ENCODE peak calls at places on chromosomes 7 and 10, in five cellular contexts. One of them, this sample, is unnamed.

GRCh38 chr10:112775892-112776679 is 174.0 kb upstream of the TCF7L2 start:
- DNase-seq in prostate gland: no peak
- DNase-seq in spleen: no peak
- DNase-seq in GM12892: no peak
- DNase-seq in stomach: no peak
- DNase-seq in this sample: no peak

GRCh38 chr10:70320751-70321150 is 36.9 kb upstream of the NPFFR1 start:
- DNase-seq in prostate gland: no peak
- DNase-seq in spleen: no peak
- DNase-seq in GM12892: no peak
- DNase-seq in stomach: no peak
- DNase-seq in this sample: no peak

GRCh38 chr10:71221586-71222202 is 9.3 kb downstream of the UNC5B start:
- DNase-seq in prostate gland: no peak
- DNase-seq in spleen: no peak
- DNase-seq in GM12892: no peak
- DNase-seq in stomach: no peak
- DNase-seq in this sample: peak

GRCh38 chr7:76225379-76225778 is 23.7 kb downstream of the SRRM3 start:
- DNase-seq in prostate gland: no peak
- DNase-seq in spleen: no peak
- DNase-seq in GM12892: no peak
- DNase-seq in stomach: no peak
- DNase-seq in this sample: no peak

GRCh38 chr7:96719164-96719563 is 9.5 kb upstream of the SEM1 start:
- DNase-seq in prostate gland: no peak
- DNase-seq in spleen: no peak
- DNase-seq in GM12892: no peak
- DNase-seq in stomach: no peak
- DNase-seq in this sample: no peak

GRCh38 chr10:102102421-102102820 is 17.7 kb downstream of the LDB1 start:
- DNase-seq in prostate gland: no peak
- DNase-seq in spleen: no peak
- DNase-seq in GM12892: no peak
- DNase-seq in stomach: no peak
- DNase-seq in this sample: no peak

GRCh38 chr7:104982308-104982755 is 31.7 kb upstream of the KMT2E start:
- DNase-seq in prostate gland: no peak
- DNase-seq in spleen: no peak
- DNase-seq in GM12892: no peak
- DNase-seq in stomach: no peak
- DNase-seq in this sample: no peak

GRCh38 chr7:64463636-64464375 is 99.1 kb downstream of the ZNF680 start:
- DNase-seq in prostate gland: peak
- DNase-seq in spleen: no peak
- DNase-seq in GM12892: no peak
- DNase-seq in stomach: no peak
- DNase-seq in this sample: peak

GRCh38 chr10:46552526-46553237 is 3.8 kb downstream of the GPRIN2 start:
- DNase-seq in prostate gland: peak
- DNase-seq in spleen: peak
- DNase-seq in GM12892: no peak
- DNase-seq in stomach: peak
- DNase-seq in this sample: peak

GRCh38 chr7:2864999-2865670 is 21.0 kb upstream of the GNA12 start:
- DNase-seq in prostate gland: peak
- DNase-seq in spleen: peak
- DNase-seq in GM12892: peak
- DNase-seq in stomach: peak
- DNase-seq in this sample: peak

GRCh38 chr10:132096223-132096622 is 30.5 kb downstream of the JAKMIP3 start:
- DNase-seq in prostate gland: no peak
- DNase-seq in spleen: no peak
- DNase-seq in GM12892: no peak
- DNase-seq in stomach: peak
- DNase-seq in this sample: no peak

GRCh38 chr10:25530306-25530705 is 355.5 kb downstream of the GPR158 start:
- DNase-seq in prostate gland: no peak
- DNase-seq in spleen: no peak
- DNase-seq in GM12892: no peak
- DNase-seq in stomach: no peak
- DNase-seq in this sample: no peak

GRCh38 chr7:17236161-17236560 is 62.3 kb upstream of the AHR start:
- DNase-seq in prostate gland: no peak
- DNase-seq in spleen: no peak
- DNase-seq in GM12892: no peak
- DNase-seq in stomach: no peak
- DNase-seq in this sample: no peak

GRCh38 chr10:71763352-71764127 is 9.8 kb downstream of the VSIR start:
- DNase-seq in prostate gland: no peak
- DNase-seq in spleen: peak
- DNase-seq in GM12892: no peak
- DNase-seq in stomach: no peak
- DNase-seq in this sample: no peak

GRCh38 chr10:13776861-13777301 is 190.1 kb downstream of the PRPF18 start:
- DNase-seq in prostate gland: no peak
- DNase-seq in spleen: no peak
- DNase-seq in GM12892: no peak
- DNase-seq in stomach: no peak
- DNase-seq in this sample: no peak

GRCh38 chr10:132274986-132275385 is 32.8 kb downstream of the STK32C start:
- DNase-seq in prostate gland: no peak
- DNase-seq in spleen: peak
- DNase-seq in GM12892: no peak
- DNase-seq in stomach: no peak
- DNase-seq in this sample: no peak

GRCh38 chr7:25260862-25261454 is 32.7 kb upstream of the NPVF start:
- DNase-seq in prostate gland: no peak
- DNase-seq in spleen: no peak
- DNase-seq in GM12892: no peak
- DNase-seq in stomach: no peak
- DNase-seq in this sample: no peak

GRCh38 chr7:35492451-35493175 is 202.3 kb downstream of the HERPUD2 start:
- DNase-seq in prostate gland: no peak
- DNase-seq in spleen: no peak
- DNase-seq in GM12892: no peak
- DNase-seq in stomach: no peak
- DNase-seq in this sample: no peak

GRCh38 chr10:98349508-98349922 is 65.5 kb downstream of the PYROXD2 start:
- DNase-seq in prostate gland: no peak
- DNase-seq in spleen: no peak
- DNase-seq in GM12892: no peak
- DNase-seq in stomach: no peak
- DNase-seq in this sample: peak

GRCh38 chr7:36400606-36401005 is 10.9 kb downstream of the ANLN start:
- DNase-seq in prostate gland: no peak
- DNase-seq in spleen: no peak
- DNase-seq in GM12892: no peak
- DNase-seq in stomach: no peak
- DNase-seq in this sample: no peak

GRCh38 chr7:38224392-38224791 is 46.3 kb downstream of the STARD3NL start:
- DNase-seq in prostate gland: no peak
- DNase-seq in spleen: no peak
- DNase-seq in GM12892: no peak
- DNase-seq in stomach: no peak
- DNase-seq in this sample: no peak

GRCh38 chr7:157845203-157845810 is 508.5 kb downstream of the DNAJB6 start:
- DNase-seq in prostate gland: no peak
- DNase-seq in spleen: no peak
- DNase-seq in GM12892: no peak
- DNase-seq in stomach: no peak
- DNase-seq in this sample: no peak

GRCh38 chr7:4612237-4612636 is 69.9 kb upstream of the FOXK1 start:
- DNase-seq in prostate gland: no peak
- DNase-seq in spleen: peak
- DNase-seq in GM12892: no peak
- DNase-seq in stomach: no peak
- DNase-seq in this sample: peak
- TF ChIP-seq POLR2A in prostate gland: no peak
- TF ChIP-seq POLR2A in spleen: no peak
- TF ChIP-seq POLR2A in GM12892: no peak
- TF ChIP-seq POLR2A in stomach: no peak
- TF ChIP-seq POLR2A in this sample: no peak

GRCh38 chr10:109974509-109975191 is 33.1 kb upstream of the ADD3 start:
- DNase-seq in prostate gland: no peak
- DNase-seq in spleen: no peak
- DNase-seq in GM12892: no peak
- DNase-seq in stomach: no peak
- DNase-seq in this sample: no peak
- TF ChIP-seq POLR2AphosphoS5 in prostate gland: no peak
- TF ChIP-seq POLR2AphosphoS5 in spleen: no peak
- TF ChIP-seq POLR2AphosphoS5 in GM12892: no peak
- TF ChIP-seq POLR2AphosphoS5 in stomach: no peak
- TF ChIP-seq POLR2AphosphoS5 in this sample: no peak

DNA sequence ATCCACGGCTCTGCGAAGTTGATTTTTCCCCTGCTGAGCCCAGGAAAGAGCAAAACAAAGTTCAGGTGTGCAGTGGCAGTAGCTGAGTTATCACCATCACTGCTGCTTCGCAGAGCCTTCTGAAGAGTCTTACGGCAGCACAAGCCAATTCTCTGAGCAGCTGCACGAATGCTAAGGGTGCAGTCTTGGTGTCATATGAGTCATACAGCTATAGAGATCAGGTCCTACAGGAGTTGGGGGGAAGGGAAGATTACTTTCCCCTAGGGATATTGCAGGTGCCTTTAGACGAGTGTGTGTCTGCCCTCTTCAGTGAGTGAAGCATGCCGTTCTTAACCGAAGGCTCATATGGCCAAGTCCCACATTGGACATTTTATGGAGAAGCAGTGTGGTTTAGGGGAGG is 227.8 kb downstream of the CELF2 start:
- DNase-seq in prostate gland: no peak
- DNase-seq in spleen: no peak
- DNase-seq in GM12892: no peak
- DNase-seq in stomach: no peak
- DNase-seq in this sample: no peak
- TF ChIP-seq POLR2A in prostate gland: no peak
- TF ChIP-seq POLR2A in spleen: no peak
- TF ChIP-seq POLR2A in GM12892: peak
- TF ChIP-seq POLR2A in stomach: no peak
- TF ChIP-seq POLR2A in this sample: no peak

GRCh38 chr7:110607050-110607862 is 483.7 kb upstream of the LRRN3 start:
- DNase-seq in prostate gland: no peak
- DNase-seq in spleen: no peak
- DNase-seq in GM12892: no peak
- DNase-seq in stomach: no peak
- DNase-seq in this sample: no peak

DNA sequence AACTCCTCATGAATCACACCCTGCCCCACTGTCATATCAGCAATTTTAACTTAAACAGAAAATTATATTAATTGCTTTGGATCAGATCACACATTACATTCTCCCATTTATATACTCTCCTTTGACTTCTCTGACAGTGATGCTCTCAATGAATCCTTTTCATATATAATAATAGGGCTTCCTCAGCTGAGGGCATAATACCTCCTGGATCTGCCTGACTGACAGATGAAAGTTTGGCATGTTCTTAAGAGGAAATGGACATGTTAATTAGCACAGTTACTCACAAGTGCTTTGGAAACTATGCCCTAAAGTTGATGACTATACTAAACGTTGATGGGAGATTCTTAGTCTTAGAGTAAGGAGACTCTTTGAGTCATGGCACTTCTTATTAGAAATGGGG is 478.2 kb upstream of the LRRN3 start:
- DNase-seq in prostate gland: no peak
- DNase-seq in spleen: no peak
- DNase-seq in GM12892: no peak
- DNase-seq in stomach: no peak
- DNase-seq in this sample: no peak
- TF ChIP-seq POLR2AphosphoS5 in prostate gland: no peak
- TF ChIP-seq POLR2AphosphoS5 in spleen: no peak
- TF ChIP-seq POLR2AphosphoS5 in GM12892: no peak
- TF ChIP-seq POLR2AphosphoS5 in stomach: no peak
- TF ChIP-seq POLR2AphosphoS5 in this sample: no peak

GRCh38 chr10:100370976-100371706 is 24.1 kb downstream of the SCD start:
- DNase-seq in prostate gland: peak
- DNase-seq in spleen: peak
- DNase-seq in GM12892: no peak
- DNase-seq in stomach: peak
- DNase-seq in this sample: peak
- TF ChIP-seq POLR2A in prostate gland: peak
- TF ChIP-seq POLR2A in spleen: no peak
- TF ChIP-seq POLR2A in GM12892: no peak
- TF ChIP-seq POLR2A in stomach: no peak
- TF ChIP-seq POLR2A in this sample: peak

GRCh38 chr10:2356670-2357069 is 619.3 kb upstream of the ADARB2 start:
- DNase-seq in prostate gland: no peak
- DNase-seq in spleen: no peak
- DNase-seq in GM12892: no peak
- DNase-seq in stomach: no peak
- DNase-seq in this sample: no peak

GRCh38 chr10:2362331-2362730 is 625.0 kb upstream of the ADARB2 start:
- DNase-seq in prostate gland: no peak
- DNase-seq in spleen: no peak
- DNase-seq in GM12892: no peak
- DNase-seq in stomach: no peak
- DNase-seq in this sample: no peak

DNA sequence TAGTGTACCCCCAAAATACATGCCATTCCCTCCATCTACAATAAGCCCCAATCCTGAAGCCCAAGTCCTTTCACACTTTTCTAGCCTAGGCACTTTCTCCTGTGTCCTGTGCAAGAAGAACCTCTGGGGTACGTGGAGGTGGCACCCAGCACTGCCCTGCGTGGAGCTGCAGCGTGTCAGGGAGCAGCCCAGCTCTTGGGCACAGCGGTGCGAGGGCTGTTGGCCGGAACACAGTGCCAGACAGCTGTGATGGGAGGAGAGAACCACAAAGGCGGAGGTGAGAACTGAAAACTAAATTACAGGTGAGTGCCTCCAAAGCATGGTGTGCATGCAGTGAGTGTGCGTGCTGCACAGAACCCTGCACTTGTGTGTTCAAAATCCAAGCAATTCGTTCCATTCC is 621.3 kb upstream of the ADARB2 start:
- DNase-seq in prostate gland: no peak
- DNase-seq in spleen: no peak
- DNase-seq in GM12892: no peak
- DNase-seq in stomach: no peak
- DNase-seq in this sample: no peak
- TF ChIP-seq POLR2AphosphoS5 in prostate gland: no peak
- TF ChIP-seq POLR2AphosphoS5 in spleen: no peak
- TF ChIP-seq POLR2AphosphoS5 in GM12892: no peak
- TF ChIP-seq POLR2AphosphoS5 in stomach: no peak
- TF ChIP-seq POLR2AphosphoS5 in this sample: no peak